ENCODE peak calls at places on chromosomes 12 and 14, in eight cellular contexts. One of them, this sample, is unnamed.

GRCh38 chr12:100579844-100580243 is 6.4 kb downstream of the GAS2L3 start:
- DNase-seq in AG09319: no peak
- DNase-seq in coronary artery: no peak
- DNase-seq in lower leg skin: no peak
- DNase-seq in progenitor cell of endocrine pancreas: no peak
- DNase-seq in fibroblast of pulmonary artery: no peak
- DNase-seq in stomach: no peak
- DNase-seq in cardiac muscle cell: no peak
- DNase-seq in this sample: no peak

GRCh38 chr12:57842342-57843294 is 3.9 kb downstream of the CTDSP2 start:
- DNase-seq in AG09319: no peak
- DNase-seq in coronary artery: no peak
- DNase-seq in progenitor cell of endocrine pancreas: no peak
- DNase-seq in stomach: no peak
- DNase-seq in cardiac muscle cell: peak
- DNase-seq in lower leg skin: no peak
- DNase-seq in fibroblast of pulmonary artery: no peak
- DNase-seq in this sample: no peak

GRCh38 chr12:68007466-68007865 is 18.2 kb downstream of the IFNG-AS1 start:
- DNase-seq in fibroblast of pulmonary artery: peak
- DNase-seq in progenitor cell of endocrine pancreas: no peak
- DNase-seq in stomach: no peak
- DNase-seq in cardiac muscle cell: no peak
- DNase-seq in AG09319: peak
- DNase-seq in coronary artery: no peak
- DNase-seq in lower leg skin: no peak
- DNase-seq in this sample: no peak

GRCh38 chr12:31368666-31369361 is 42.9 kb upstream of the SINHCAF start:
- DNase-seq in cardiac muscle cell: peak
- DNase-seq in progenitor cell of endocrine pancreas: no peak
- DNase-seq in coronary artery: no peak
- DNase-seq in fibroblast of pulmonary artery: no peak
- DNase-seq in AG09319: no peak
- DNase-seq in stomach: peak
- DNase-seq in lower leg skin: no peak
- DNase-seq in this sample: no peak

GRCh38 chr14:63717704-63718103 is 10.2 kb downstream of the SGPP1 start:
- DNase-seq in AG09319: no peak
- DNase-seq in fibroblast of pulmonary artery: peak
- DNase-seq in lower leg skin: no peak
- DNase-seq in progenitor cell of endocrine pancreas: no peak
- DNase-seq in coronary artery: no peak
- DNase-seq in cardiac muscle cell: peak
- DNase-seq in stomach: no peak
- DNase-seq in this sample: no peak

GRCh38 chr12:79454338-79454777 is 236.4 kb downstream of the PAWR start:
- DNase-seq in progenitor cell of endocrine pancreas: no peak
- DNase-seq in coronary artery: no peak
- DNase-seq in fibroblast of pulmonary artery: peak
- DNase-seq in cardiac muscle cell: no peak
- DNase-seq in AG09319: no peak
- DNase-seq in stomach: no peak
- DNase-seq in lower leg skin: no peak
- DNase-seq in this sample: no peak

GRCh38 chr12:49564241-49565118 is 3.5 kb downstream of the MCRS1 start:
- DNase-seq in fibroblast of pulmonary artery: no peak
- DNase-seq in AG09319: no peak
- DNase-seq in coronary artery: no peak
- DNase-seq in cardiac muscle cell: no peak
- DNase-seq in stomach: no peak
- DNase-seq in progenitor cell of endocrine pancreas: no peak
- DNase-seq in lower leg skin: no peak
- DNase-seq in this sample: no peak

GRCh38 chr12:53626702-53627169 is 554 bp upstream of the ATF7 start:
- DNase-seq in stomach: no peak
- DNase-seq in coronary artery: no peak
- DNase-seq in fibroblast of pulmonary artery: no peak
- DNase-seq in lower leg skin: no peak
- DNase-seq in cardiac muscle cell: no peak
- DNase-seq in AG09319: no peak
- DNase-seq in progenitor cell of endocrine pancreas: no peak
- DNase-seq in this sample: no peak

GRCh38 chr12:49784756-49785409 is 43.3 kb downstream of the NCKAP5L start:
- DNase-seq in coronary artery: no peak
- DNase-seq in AG09319: no peak
- DNase-seq in progenitor cell of endocrine pancreas: no peak
- DNase-seq in fibroblast of pulmonary artery: peak
- DNase-seq in lower leg skin: no peak
- DNase-seq in cardiac muscle cell: no peak
- DNase-seq in stomach: no peak
- DNase-seq in this sample: no peak

GRCh38 chr14:59826150-59826549 is 44.4 kb downstream of the RTN1 start:
- DNase-seq in stomach: no peak
- DNase-seq in lower leg skin: no peak
- DNase-seq in fibroblast of pulmonary artery: no peak
- DNase-seq in coronary artery: no peak
- DNase-seq in AG09319: no peak
- DNase-seq in cardiac muscle cell: no peak
- DNase-seq in progenitor cell of endocrine pancreas: no peak
- DNase-seq in this sample: no peak

GRCh38 chr12:49909826-49910225 is 6.1 kb upstream of the FAIM2 start:
- DNase-seq in stomach: peak
- DNase-seq in coronary artery: no peak
- DNase-seq in fibroblast of pulmonary artery: peak
- DNase-seq in AG09319: no peak
- DNase-seq in cardiac muscle cell: peak
- DNase-seq in lower leg skin: no peak
- DNase-seq in progenitor cell of endocrine pancreas: no peak
- DNase-seq in this sample: no peak

GRCh38 chr12:30880813-30881212 is 45.7 kb upstream of the TSPAN11 start:
- DNase-seq in cardiac muscle cell: no peak
- DNase-seq in stomach: no peak
- DNase-seq in lower leg skin: no peak
- DNase-seq in AG09319: no peak
- DNase-seq in progenitor cell of endocrine pancreas: no peak
- DNase-seq in coronary artery: no peak
- DNase-seq in fibroblast of pulmonary artery: no peak
- DNase-seq in this sample: no peak

GRCh38 chr12:48972213-48973021 is 882 bp upstream of the WNT10B start:
- DNase-seq in coronary artery: no peak
- DNase-seq in lower leg skin: no peak
- DNase-seq in progenitor cell of endocrine pancreas: no peak
- DNase-seq in stomach: no peak
- DNase-seq in AG09319: no peak
- DNase-seq in cardiac muscle cell: no peak
- DNase-seq in fibroblast of pulmonary artery: no peak
- DNase-seq in this sample: no peak

GRCh38 chr12:11668611-11669010 is 19.1 kb downstream of the ETV6 start:
- DNase-seq in lower leg skin: no peak
- DNase-seq in cardiac muscle cell: no peak
- DNase-seq in AG09319: no peak
- DNase-seq in fibroblast of pulmonary artery: no peak
- DNase-seq in coronary artery: no peak
- DNase-seq in progenitor cell of endocrine pancreas: no peak
- DNase-seq in stomach: no peak
- DNase-seq in this sample: no peak

GRCh38 chr12:114131824-114132223 is 165.7 kb upstream of the RBM19 start:
- DNase-seq in lower leg skin: no peak
- DNase-seq in cardiac muscle cell: no peak
- DNase-seq in progenitor cell of endocrine pancreas: no peak
- DNase-seq in coronary artery: no peak
- DNase-seq in fibroblast of pulmonary artery: no peak
- DNase-seq in AG09319: no peak
- DNase-seq in stomach: no peak
- DNase-seq in this sample: no peak

GRCh38 chr12:46385439-46385838 is 12.9 kb upstream of the SLC38A2 start:
- DNase-seq in fibroblast of pulmonary artery: no peak
- DNase-seq in coronary artery: no peak
- DNase-seq in stomach: no peak
- DNase-seq in lower leg skin: no peak
- DNase-seq in AG09319: no peak
- DNase-seq in cardiac muscle cell: no peak
- DNase-seq in progenitor cell of endocrine pancreas: no peak
- DNase-seq in this sample: no peak

GRCh38 chr12:25195056-25195971 is at the start of the genes DNAI7 and ETFRF1:
- DNase-seq in progenitor cell of endocrine pancreas: peak
- DNase-seq in AG09319: peak
- DNase-seq in lower leg skin: peak
- DNase-seq in coronary artery: peak
- DNase-seq in cardiac muscle cell: peak
- DNase-seq in fibroblast of pulmonary artery: peak
- DNase-seq in stomach: peak
- DNase-seq in this sample: peak
- TF ChIP-seq CTCF in progenitor cell of endocrine pancreas: peak
- TF ChIP-seq CTCF in AG09319: no peak
- TF ChIP-seq CTCF in lower leg skin: no peak
- TF ChIP-seq CTCF in coronary artery: no peak
- TF ChIP-seq CTCF in cardiac muscle cell: no peak
- TF ChIP-seq CTCF in fibroblast of pulmonary artery: no peak
- TF ChIP-seq CTCF in stomach: no peak
- TF ChIP-seq CTCF in this sample: no peak

GRCh38 chr12:110015132-110015531 is 15.9 kb downstream of the ANKRD13A start:
- DNase-seq in lower leg skin: no peak
- DNase-seq in progenitor cell of endocrine pancreas: no peak
- DNase-seq in coronary artery: no peak
- DNase-seq in AG09319: no peak
- DNase-seq in fibroblast of pulmonary artery: no peak
- DNase-seq in cardiac muscle cell: no peak
- DNase-seq in stomach: no peak
- DNase-seq in this sample: no peak
- TF ChIP-seq CTCF in lower leg skin: no peak
- TF ChIP-seq CTCF in progenitor cell of endocrine pancreas: no peak
- TF ChIP-seq CTCF in coronary artery: no peak
- TF ChIP-seq CTCF in AG09319: no peak
- TF ChIP-seq CTCF in fibroblast of pulmonary artery: no peak
- TF ChIP-seq CTCF in cardiac muscle cell: no peak
- TF ChIP-seq CTCF in stomach: no peak
- TF ChIP-seq CTCF in this sample: no peak

DNA sequence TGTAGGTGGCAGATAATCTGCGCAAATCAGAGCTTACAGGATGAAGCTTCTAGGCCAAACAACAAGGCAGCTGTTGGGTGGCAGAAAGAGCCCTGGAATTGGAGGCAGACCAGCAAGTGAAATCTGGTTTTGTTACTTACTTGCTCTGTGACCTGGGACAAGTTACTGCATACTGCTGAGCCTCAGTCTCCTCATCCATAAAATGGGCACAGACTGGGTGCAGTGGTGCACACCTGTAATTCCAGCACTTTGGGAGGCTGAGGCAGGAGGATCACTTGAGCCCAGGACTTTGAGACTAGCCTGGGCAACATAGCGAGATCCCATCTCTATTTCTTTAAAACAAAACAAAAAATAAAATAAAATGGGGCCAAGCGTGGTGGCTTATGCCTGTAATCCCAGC is 31.4 kb upstream of the COX6A1 start:
- DNase-seq in AG09319: no peak
- DNase-seq in lower leg skin: no peak
- DNase-seq in stomach: no peak
- DNase-seq in coronary artery: no peak
- DNase-seq in fibroblast of pulmonary artery: no peak
- DNase-seq in cardiac muscle cell: no peak
- DNase-seq in progenitor cell of endocrine pancreas: no peak
- DNase-seq in this sample: no peak
- TF ChIP-seq CTCF in AG09319: no peak
- TF ChIP-seq CTCF in lower leg skin: no peak
- TF ChIP-seq CTCF in stomach: no peak
- TF ChIP-seq CTCF in coronary artery: no peak
- TF ChIP-seq CTCF in fibroblast of pulmonary artery: no peak
- TF ChIP-seq CTCF in cardiac muscle cell: no peak
- TF ChIP-seq CTCF in progenitor cell of endocrine pancreas: no peak
- TF ChIP-seq CTCF in this sample: no peak

DNA sequence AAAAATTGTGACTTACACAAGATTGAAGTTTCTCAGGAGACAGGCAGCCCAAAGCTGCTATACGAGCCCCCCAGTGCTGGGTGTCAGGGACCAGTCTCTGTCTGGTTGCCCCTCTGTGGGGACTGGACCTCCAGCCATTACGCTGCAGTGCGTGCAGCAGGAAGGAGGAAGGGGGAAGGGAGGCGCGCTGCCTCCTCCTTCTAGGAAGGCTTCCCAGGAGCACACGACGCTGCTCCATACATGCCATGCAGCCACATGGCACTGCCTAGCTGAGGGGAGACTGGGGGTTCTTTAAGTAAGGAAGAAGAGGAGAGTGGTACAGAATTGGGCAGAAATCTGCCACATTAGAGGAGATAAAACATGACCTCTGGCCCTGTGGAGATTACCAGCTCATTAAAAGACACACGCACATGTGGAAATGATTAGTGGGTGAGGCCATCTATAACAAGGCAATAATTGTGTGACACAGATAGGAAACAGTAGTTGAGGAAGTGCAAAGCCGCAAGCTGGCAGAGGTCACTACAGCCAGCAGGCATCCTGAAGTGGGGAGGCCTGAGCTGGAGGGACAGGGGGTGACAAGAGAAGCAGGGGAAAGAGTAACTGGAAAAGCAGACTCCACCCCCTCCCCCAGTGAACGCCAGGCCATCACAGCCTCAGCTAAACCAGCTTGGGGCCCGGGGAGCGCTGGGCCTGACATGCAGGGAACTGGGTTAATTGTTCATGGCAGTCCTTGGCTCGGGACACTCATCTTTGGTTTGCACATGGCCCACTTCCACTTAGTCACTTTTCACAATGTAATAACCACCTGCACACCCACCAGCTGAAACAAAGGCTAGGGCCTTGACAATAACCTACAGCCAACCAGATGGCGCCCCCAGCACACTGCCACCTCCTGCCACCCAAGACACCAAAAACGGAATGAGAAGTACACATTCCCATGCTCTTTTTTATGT is 39.6 kb downstream of the CCDC88C start:
- DNase-seq in cardiac muscle cell: no peak
- DNase-seq in lower leg skin: no peak
- DNase-seq in fibroblast of pulmonary artery: no peak
- DNase-seq in AG09319: no peak
- DNase-seq in coronary artery: no peak
- DNase-seq in stomach: no peak
- DNase-seq in progenitor cell of endocrine pancreas: no peak
- DNase-seq in this sample: no peak
- TF ChIP-seq CTCF in cardiac muscle cell: no peak
- TF ChIP-seq CTCF in lower leg skin: no peak
- TF ChIP-seq CTCF in fibroblast of pulmonary artery: no peak
- TF ChIP-seq CTCF in AG09319: no peak
- TF ChIP-seq CTCF in coronary artery: no peak
- TF ChIP-seq CTCF in stomach: no peak
- TF ChIP-seq CTCF in progenitor cell of endocrine pancreas: no peak
- TF ChIP-seq CTCF in this sample: no peak

This sample was measured in endothelial cell.